ENCODE peak calls at places on chromosomes 6 and 20, in ten cellular contexts. One of them, this sample, is unnamed. For H3K4me1, the result is how much of the 10 kb centered on the place peaks cover.

GRCh38 chr6:152004036-152004566 is 196.6 kb downstream of the ESR1 start:
- DNase-seq in HepG2: no peak
- DNase-seq in A549: no peak
- DNase-seq in ovary: no peak
- DNase-seq in transverse colon: no peak
- DNase-seq in sigmoid colon: no peak
- DNase-seq in stomach: no peak
- DNase-seq in GM12878: no peak
- DNase-seq in K562: no peak
- DNase-seq in SK-N-SH: no peak
- DNase-seq in this sample: no peak

GRCh38 chr20:64030371-64031134 is 5.4 kb upstream of the C20orf204 start:
- DNase-seq in HepG2: no peak
- DNase-seq in A549: no peak
- DNase-seq in ovary: no peak
- DNase-seq in transverse colon: peak
- DNase-seq in sigmoid colon: no peak
- DNase-seq in stomach: no peak
- DNase-seq in GM12878: no peak
- DNase-seq in K562: no peak
- DNase-seq in SK-N-SH: no peak
- DNase-seq in this sample: peak

GRCh38 chr6:35327349-35328027 is 14.9 kb upstream of the PPARD start:
- DNase-seq in HepG2: peak
- DNase-seq in A549: peak
- DNase-seq in ovary: peak
- DNase-seq in transverse colon: peak
- DNase-seq in sigmoid colon: no peak
- DNase-seq in stomach: peak
- DNase-seq in GM12878: no peak
- DNase-seq in K562: peak
- DNase-seq in SK-N-SH: peak
- DNase-seq in this sample: no peak

GRCh38 chr6:2749972-2750600 is 636 bp downstream of the MYLK4 start:
- DNase-seq in HepG2: peak
- DNase-seq in A549: peak
- DNase-seq in ovary: no peak
- DNase-seq in transverse colon: peak
- DNase-seq in sigmoid colon: no peak
- DNase-seq in stomach: peak
- DNase-seq in GM12878: no peak
- DNase-seq in K562: peak
- DNase-seq in SK-N-SH: peak
- DNase-seq in this sample: no peak

GRCh38 chr6:33882154-33882553 is 78.4 kb upstream of the MLN start:
- DNase-seq in HepG2: no peak
- DNase-seq in A549: no peak
- DNase-seq in ovary: no peak
- DNase-seq in transverse colon: peak
- DNase-seq in sigmoid colon: peak
- DNase-seq in stomach: no peak
- DNase-seq in GM12878: no peak
- DNase-seq in K562: no peak
- DNase-seq in SK-N-SH: no peak
- DNase-seq in this sample: no peak

GRCh38 chr6:168057836-168058235 is 21.2 kb downstream of the FRMD1 start:
- DNase-seq in HepG2: no peak
- DNase-seq in A549: no peak
- DNase-seq in ovary: no peak
- DNase-seq in transverse colon: peak
- DNase-seq in sigmoid colon: no peak
- DNase-seq in stomach: no peak
- DNase-seq in GM12878: no peak
- DNase-seq in K562: no peak
- DNase-seq in SK-N-SH: no peak
- DNase-seq in this sample: no peak

GRCh38 chr20:58021481-58021880 is 207.0 kb downstream of the ANKRD60 start:
- DNase-seq in HepG2: no peak
- DNase-seq in A549: no peak
- DNase-seq in ovary: no peak
- DNase-seq in transverse colon: no peak
- DNase-seq in sigmoid colon: peak
- DNase-seq in stomach: no peak
- DNase-seq in GM12878: no peak
- DNase-seq in K562: peak
- DNase-seq in SK-N-SH: peak
- DNase-seq in this sample: peak

GRCh38 chr6:121142093-121142492 is 192.2 kb downstream of the TBC1D32 start:
- DNase-seq in HepG2: no peak
- DNase-seq in A549: no peak
- DNase-seq in ovary: no peak
- DNase-seq in transverse colon: no peak
- DNase-seq in sigmoid colon: no peak
- DNase-seq in stomach: no peak
- DNase-seq in GM12878: no peak
- DNase-seq in K562: no peak
- DNase-seq in SK-N-SH: no peak
- DNase-seq in this sample: no peak

GRCh38 chr6:155832596-155832995 is 377.0 kb upstream of the NOX3 start:
- DNase-seq in HepG2: peak
- DNase-seq in A549: no peak
- DNase-seq in ovary: no peak
- DNase-seq in transverse colon: no peak
- DNase-seq in sigmoid colon: no peak
- DNase-seq in stomach: no peak
- DNase-seq in GM12878: no peak
- DNase-seq in K562: no peak
- DNase-seq in SK-N-SH: no peak
- DNase-seq in this sample: no peak

GRCh38 chr6:40845588-40845987 is 193.4 kb downstream of the UNC5CL start:
- DNase-seq in HepG2: peak
- DNase-seq in A549: peak
- DNase-seq in ovary: peak
- DNase-seq in transverse colon: peak
- DNase-seq in sigmoid colon: no peak
- DNase-seq in stomach: peak
- DNase-seq in GM12878: no peak
- DNase-seq in K562: peak
- DNase-seq in SK-N-SH: no peak
- DNase-seq in this sample: no peak

GRCh38 chr20:17848649-17849048 is 119.9 kb downstream of the SNX5 start:
- DNase-seq in HepG2: no peak
- DNase-seq in A549: no peak
- DNase-seq in ovary: no peak
- DNase-seq in transverse colon: peak
- DNase-seq in sigmoid colon: no peak
- DNase-seq in stomach: no peak
- DNase-seq in GM12878: no peak
- DNase-seq in K562: no peak
- DNase-seq in SK-N-SH: no peak
- DNase-seq in this sample: no peak

GRCh38 chr20:37341632-37342031 is 4.3 kb upstream of the SRC start:
- DNase-seq in HepG2: no peak
- DNase-seq in A549: no peak
- DNase-seq in ovary: no peak
- DNase-seq in transverse colon: no peak
- DNase-seq in sigmoid colon: no peak
- DNase-seq in stomach: no peak
- DNase-seq in GM12878: no peak
- DNase-seq in K562: no peak
- DNase-seq in SK-N-SH: no peak
- DNase-seq in this sample: peak

GRCh38 chr20:47620808-47621805 is 119.4 kb downstream of the NCOA3 start:
- DNase-seq in HepG2: peak
- DNase-seq in A549: no peak
- DNase-seq in ovary: no peak
- DNase-seq in transverse colon: no peak
- DNase-seq in sigmoid colon: no peak
- DNase-seq in stomach: no peak
- DNase-seq in GM12878: peak
- DNase-seq in K562: peak
- DNase-seq in SK-N-SH: peak
- DNase-seq in this sample: no peak

GRCh38 chr6:25197116-25197515 is 82.1 kb upstream of the CARMIL1 start:
- DNase-seq in HepG2: no peak
- DNase-seq in A549: no peak
- DNase-seq in ovary: no peak
- DNase-seq in transverse colon: no peak
- DNase-seq in sigmoid colon: no peak
- DNase-seq in stomach: no peak
- DNase-seq in GM12878: no peak
- DNase-seq in K562: no peak
- DNase-seq in SK-N-SH: no peak
- DNase-seq in this sample: no peak
- H3K4me1 ChIP-seq in HepG2: under half
- H3K4me1 ChIP-seq in A549: under half
- H3K4me1 ChIP-seq in ovary: under half
- H3K4me1 ChIP-seq in transverse colon: under half
- H3K4me1 ChIP-seq in sigmoid colon: under half
- H3K4me1 ChIP-seq in stomach: under half
- H3K4me1 ChIP-seq in GM12878: under half
- H3K4me1 ChIP-seq in K562: under half
- H3K4me1 ChIP-seq in SK-N-SH: under half
- H3K4me1 ChIP-seq in this sample: under half

GRCh38 chr20:25038591-25039015 is 19.3 kb downstream of the ACSS1 start:
- DNase-seq in HepG2: no peak
- DNase-seq in A549: no peak
- DNase-seq in ovary: no peak
- DNase-seq in transverse colon: no peak
- DNase-seq in sigmoid colon: no peak
- DNase-seq in stomach: no peak
- DNase-seq in GM12878: no peak
- DNase-seq in K562: no peak
- DNase-seq in SK-N-SH: no peak
- DNase-seq in this sample: no peak

GRCh38 chr20:25039697-25040437 is 18.1 kb downstream of the ACSS1 start:
- DNase-seq in HepG2: no peak
- DNase-seq in A549: no peak
- DNase-seq in ovary: peak
- DNase-seq in transverse colon: peak
- DNase-seq in sigmoid colon: peak
- DNase-seq in stomach: peak
- DNase-seq in GM12878: no peak
- DNase-seq in K562: no peak
- DNase-seq in SK-N-SH: no peak
- DNase-seq in this sample: no peak

GRCh38 chr20:25041813-25042530 is 16.0 kb downstream of the ACSS1 start:
- DNase-seq in HepG2: no peak
- DNase-seq in A549: no peak
- DNase-seq in ovary: no peak
- DNase-seq in transverse colon: no peak
- DNase-seq in sigmoid colon: no peak
- DNase-seq in stomach: no peak
- DNase-seq in GM12878: no peak
- DNase-seq in K562: no peak
- DNase-seq in SK-N-SH: no peak
- DNase-seq in this sample: no peak

GRCh38 chr20:25038103-25038410 is 19.9 kb downstream of the ACSS1 start:
- DNase-seq in HepG2: no peak
- DNase-seq in A549: no peak
- DNase-seq in ovary: no peak
- DNase-seq in transverse colon: no peak
- DNase-seq in sigmoid colon: no peak
- DNase-seq in stomach: no peak
- DNase-seq in GM12878: no peak
- DNase-seq in K562: no peak
- DNase-seq in SK-N-SH: no peak
- DNase-seq in this sample: no peak

GRCh38 chr20:25040438-25040831 is 17.5 kb downstream of the ACSS1 start:
- DNase-seq in HepG2: no peak
- DNase-seq in A549: no peak
- DNase-seq in ovary: peak
- DNase-seq in transverse colon: peak
- DNase-seq in sigmoid colon: peak
- DNase-seq in stomach: peak
- DNase-seq in GM12878: no peak
- DNase-seq in K562: no peak
- DNase-seq in SK-N-SH: no peak
- DNase-seq in this sample: no peak
- H3K27ac ChIP-seq in HepG2: no peak
- H3K27ac ChIP-seq in A549: no peak
- H3K27ac ChIP-seq in ovary: peak
- H3K27ac ChIP-seq in transverse colon: peak
- H3K27ac ChIP-seq in sigmoid colon: peak
- H3K27ac ChIP-seq in stomach: peak
- H3K27ac ChIP-seq in GM12878: no peak
- H3K27ac ChIP-seq in K562: no peak
- H3K27ac ChIP-seq in SK-N-SH: no peak
- H3K27ac ChIP-seq in this sample: peak

GRCh38 chr6:159255434-159255951 is 86.3 kb downstream of the FNDC1 start:
- DNase-seq in HepG2: no peak
- DNase-seq in A549: no peak
- DNase-seq in ovary: no peak
- DNase-seq in transverse colon: no peak
- DNase-seq in sigmoid colon: no peak
- DNase-seq in stomach: no peak
- DNase-seq in GM12878: no peak
- DNase-seq in K562: no peak
- DNase-seq in SK-N-SH: no peak
- DNase-seq in this sample: no peak

GRCh38 chr6:159256128-159256527 is 86.9 kb downstream of the FNDC1 start:
- DNase-seq in HepG2: no peak
- DNase-seq in A549: no peak
- DNase-seq in ovary: no peak
- DNase-seq in transverse colon: no peak
- DNase-seq in sigmoid colon: no peak
- DNase-seq in stomach: no peak
- DNase-seq in GM12878: no peak
- DNase-seq in K562: no peak
- DNase-seq in SK-N-SH: no peak
- DNase-seq in this sample: no peak

GRCh38 chr6:159252955-159253508 is 83.8 kb downstream of the FNDC1 start:
- DNase-seq in HepG2: peak
- DNase-seq in A549: peak
- DNase-seq in ovary: no peak
- DNase-seq in transverse colon: no peak
- DNase-seq in sigmoid colon: no peak
- DNase-seq in stomach: no peak
- DNase-seq in GM12878: peak
- DNase-seq in K562: peak
- DNase-seq in SK-N-SH: peak
- DNase-seq in this sample: no peak

GRCh38 chr6:159250633-159251032 is 81.4 kb downstream of the FNDC1 start:
- DNase-seq in HepG2: no peak
- DNase-seq in A549: no peak
- DNase-seq in ovary: no peak
- DNase-seq in transverse colon: no peak
- DNase-seq in sigmoid colon: no peak
- DNase-seq in stomach: no peak
- DNase-seq in GM12878: no peak
- DNase-seq in K562: no peak
- DNase-seq in SK-N-SH: no peak
- DNase-seq in this sample: no peak

GRCh38 chr6:159254186-159254585 is 85.0 kb downstream of the FNDC1 start:
- DNase-seq in HepG2: no peak
- DNase-seq in A549: no peak
- DNase-seq in ovary: no peak
- DNase-seq in transverse colon: no peak
- DNase-seq in sigmoid colon: no peak
- DNase-seq in stomach: no peak
- DNase-seq in GM12878: no peak
- DNase-seq in K562: no peak
- DNase-seq in SK-N-SH: no peak
- DNase-seq in this sample: no peak
- TF ChIP-seq EP300 in HepG2: no peak
- TF ChIP-seq EP300 in A549: no peak
- TF ChIP-seq EP300 in ovary: no peak
- TF ChIP-seq EP300 in transverse colon: no peak
- TF ChIP-seq EP300 in sigmoid colon: no peak
- TF ChIP-seq EP300 in stomach: no peak
- TF ChIP-seq EP300 in GM12878: no peak
- TF ChIP-seq EP300 in K562: no peak
- TF ChIP-seq EP300 in SK-N-SH: no peak
- TF ChIP-seq EP300 in this sample: no peak

GRCh38 chr6:150631982-150632642 is 32.4 kb downstream of the PLEKHG1 start:
- DNase-seq in HepG2: no peak
- DNase-seq in A549: no peak
- DNase-seq in ovary: no peak
- DNase-seq in transverse colon: no peak
- DNase-seq in sigmoid colon: no peak
- DNase-seq in stomach: no peak
- DNase-seq in GM12878: no peak
- DNase-seq in K562: no peak
- DNase-seq in SK-N-SH: no peak
- DNase-seq in this sample: no peak
- H3K4me1 ChIP-seq in HepG2: under half
- H3K4me1 ChIP-seq in A549: under half
- H3K4me1 ChIP-seq in ovary: under half
- H3K4me1 ChIP-seq in transverse colon: under half
- H3K4me1 ChIP-seq in sigmoid colon: under half
- H3K4me1 ChIP-seq in stomach: half or more
- H3K4me1 ChIP-seq in GM12878: under half
- H3K4me1 ChIP-seq in K562: under half
- H3K4me1 ChIP-seq in SK-N-SH: under half
- H3K4me1 ChIP-seq in this sample: under half